ENCODE peak calls at places on chromosomes 16 and 17, in ten cellular contexts. R is renal cortical epithelial cell, E is right lobe of liver, Q is amniotic epithelial cell, O is DMS79 treated with DMSO at 0.1 percent for 48 hours, S is IMR-90, M is T1000, V is RWPE1, X is fibroblast of the aortic adventitia, U is cardiac septum. L is an unnamed sample.

GRCh38 chr17:38947189-38947588 is 20.0 kb downstream of the FBXO47 start:
- DNase-seq in R (no peak), E (no peak), Q (no peak), O (no peak), S (no peak), M (no peak), V (no peak), X (no peak), U (no peak), L (no peak)

GRCh38 chr16:11193494-11193893 is 62.5 kb downstream of the SOCS1 start:
- DNase-seq in R (no peak), E (no peak), Q (no peak), O (no peak), S (no peak), M (no peak), V (no peak), X (no peak), U (no peak), L (no peak)

GRCh38 chr16:48158296-48158695 is 2.5 kb upstream of the ABCC12 start:
- DNase-seq in R (peak; percentile 88), E (no peak), Q (peak; percentile 71), O (no peak), S (peak; percentile 75), M (peak; percentile 7), V (peak; percentile 74), X (peak; percentile 62), U (no peak), L (no peak)

GRCh38 chr16:12767897-12768296 is 35.8 kb downstream of the CPPED1 start:
- DNase-seq in R (no peak), E (no peak), Q (peak; percentile 75), O (no peak), S (no peak), M (no peak), V (no peak), X (peak; percentile 14), U (no peak), L (no peak)

GRCh38 chr16:27383511-27384243 is 18.3 kb upstream of the IL21R start:
- DNase-seq in R (no peak), E (peak; percentile 49), Q (no peak), O (no peak), S (no peak), M (no peak), V (no peak), X (no peak), U (no peak), L (no peak)

GRCh38 chr17:489758-490329 is 137.2 kb upstream of the RPH3AL start:
- DNase-seq in R (no peak), E (peak; percentile 53), Q (peak; percentile 45), O (no peak), S (peak; percentile 44), M (no peak), V (no peak), X (peak; percentile 25), U (no peak), L (peak; percentile 32)

GRCh38 chr17:81859906-81860755 is at the start of gene P4HB:
- DNase-seq in R (no peak), E (peak; percentile 56), Q (no peak), O (no peak), S (no peak), M (no peak), V (no peak), X (no peak), U (no peak), L (no peak)

GRCh38 chr16:30691907-30692306 is 7.1 kb upstream of the SRCAP start:
- DNase-seq in R (no peak), E (no peak), Q (no peak), O (no peak), S (no peak), M (no peak), V (no peak), X (no peak), U (no peak), L (no peak)

GRCh38 chr17:51258756-51259573 is 884 bp downstream of the MBTD1 start:
- DNase-seq in R (no peak), E (peak; percentile 35), Q (no peak), O (no peak), S (no peak), M (no peak), V (peak; percentile 34), X (no peak), U (no peak), L (peak; percentile 26)

GRCh38 chr17:11705111-11705510 is 106.8 kb downstream of the DNAH9 start:
- DNase-seq in R (peak; percentile 83), E (peak; percentile 55), Q (no peak), O (peak; percentile 1), S (no peak), M (no peak), V (peak; percentile 9), X (no peak), U (no peak), L (peak; percentile 35)

GRCh38 chr16:50067290-50067853 is 1.6 kb downstream of the HEATR3 start:
- DNase-seq in R (peak; percentile 53), E (no peak), Q (peak; percentile 59), O (peak; percentile 2), S (peak; percentile 74), M (peak; percentile 5), V (peak; percentile 16), X (peak; percentile 70), U (no peak), L (peak; percentile 34)

GRCh38 chr17:74812109-74812864 is 36.1 kb upstream of the NAT9 start:
- DNase-seq in R (no peak), E (no peak), Q (no peak), O (peak; percentile 35), S (no peak), M (no peak), V (no peak), X (no peak), U (no peak), L (no peak)